ENCODE peak calls at places on chromosomes 2 and 18, in four cellular contexts. One of them, this sample, is unnamed.

GRCh38 chr2:26561376-26561775 is 79.8 kb downstream of the CIB4 start:
- DNase-seq in HCT116: no peak
- DNase-seq in HepG2: no peak
- DNase-seq in K562: no peak
- DNase-seq in this sample: no peak

GRCh38 chr2:26000561-26001211 is 18.4 kb upstream of the KIF3C start:
- DNase-seq in K562: no peak
- DNase-seq in HCT116: no peak
- DNase-seq in HepG2: peak
- DNase-seq in this sample: no peak

GRCh38 chr2:191150451-191151314 is at the start of gene STAT4:
- DNase-seq in HepG2: no peak
- DNase-seq in HCT116: peak
- DNase-seq in K562: no peak
- DNase-seq in this sample: no peak

GRCh38 chr18:74806073-74806472 is 208.4 kb downstream of the ZNF407 start:
- DNase-seq in K562: peak
- DNase-seq in HepG2: no peak
- DNase-seq in HCT116: peak
- DNase-seq in this sample: no peak

GRCh38 chr2:153519260-153519875 is 40.8 kb upstream of the RPRM start:
- DNase-seq in HepG2: peak
- DNase-seq in HCT116: peak
- DNase-seq in K562: peak
- DNase-seq in this sample: no peak

GRCh38 chr2:71548589-71549485 is 95.5 kb downstream of the DYSF start:
- DNase-seq in HCT116: peak
- DNase-seq in K562: peak
- DNase-seq in HepG2: peak
- DNase-seq in this sample: peak

GRCh38 chr2:145408980-145409379 is 889.1 kb upstream of the ZEB2 start:
- DNase-seq in HCT116: no peak
- DNase-seq in HepG2: no peak
- DNase-seq in K562: no peak
- DNase-seq in this sample: no peak

GRCh38 chr18:2878656-2879330 is 32.0 kb downstream of the EMILIN2 start:
- DNase-seq in HepG2: no peak
- DNase-seq in HCT116: no peak
- DNase-seq in K562: no peak
- DNase-seq in this sample: no peak

GRCh38 chr2:98374958-98375570 is 28.8 kb downstream of the CNGA3 start:
- DNase-seq in HCT116: no peak
- DNase-seq in HepG2: no peak
- DNase-seq in K562: no peak
- DNase-seq in this sample: no peak

GRCh38 chr2:227206406-227206805 is 42.0 kb downstream of the COL4A3 start:
- DNase-seq in HCT116: no peak
- DNase-seq in HepG2: no peak
- DNase-seq in K562: no peak
- DNase-seq in this sample: no peak

GRCh38 chr18:26436176-26437031 is 111.9 kb downstream of the KCTD1 start:
- DNase-seq in HepG2: peak
- DNase-seq in K562: no peak
- DNase-seq in HCT116: peak
- DNase-seq in this sample: peak

GRCh38 chr2:61419129-61419528 is 51.8 kb downstream of the USP34 start:
- DNase-seq in HepG2: no peak
- DNase-seq in K562: no peak
- DNase-seq in HCT116: no peak
- DNase-seq in this sample: no peak

GRCh38 chr2:187951470-187952218 is 340.0 kb upstream of the GULP1 start:
- DNase-seq in HCT116: no peak
- DNase-seq in HepG2: no peak
- DNase-seq in K562: no peak
- DNase-seq in this sample: no peak

GRCh38 chr2:158544998-158545397 is 88.2 kb downstream of the PKP4 start:
- DNase-seq in HepG2: no peak
- DNase-seq in K562: no peak
- DNase-seq in HCT116: no peak
- DNase-seq in this sample: no peak

GRCh38 chr2:239853121-239853520 is 172.0 kb downstream of the NDUFA10 start:
- DNase-seq in K562: no peak
- DNase-seq in HepG2: no peak
- DNase-seq in HCT116: no peak
- DNase-seq in this sample: no peak

GRCh38 chr2:123993728-123994323 is 31.3 kb upstream of the CNTNAP5 start:
- DNase-seq in HepG2: peak
- DNase-seq in HCT116: no peak
- DNase-seq in K562: peak
- DNase-seq in this sample: peak

GRCh38 chr2:62215306-62216064 is 19.6 kb downstream of the B3GNT2 start:
- DNase-seq in HepG2: no peak
- DNase-seq in K562: peak
- DNase-seq in HCT116: no peak
- DNase-seq in this sample: no peak

GRCh38 chr2:197107291-197108269 is 181.1 kb upstream of the PGAP1 start:
- DNase-seq in K562: no peak
- DNase-seq in HCT116: no peak
- DNase-seq in HepG2: no peak
- DNase-seq in this sample: no peak

GRCh38 chr2:28664120-28664842 is 87.3 kb upstream of the PPP1CB start:
- DNase-seq in K562: no peak
- DNase-seq in HCT116: no peak
- DNase-seq in HepG2: peak
- DNase-seq in this sample: no peak

GRCh38 chr2:1979101-1979500 is 234.8 kb upstream of the PXDN start:
- DNase-seq in HepG2: no peak
- DNase-seq in HCT116: no peak
- DNase-seq in K562: no peak
- DNase-seq in this sample: no peak

GRCh38 chr18:25853716-25854465 is 236.5 kb downstream of the SS18 start:
- DNase-seq in HCT116: no peak
- DNase-seq in HepG2: no peak
- DNase-seq in K562: no peak
- DNase-seq in this sample: no peak

GRCh38 chr18:37778417-37779165 is 213.0 kb upstream of the CELF4 start:
- DNase-seq in HCT116: peak
- DNase-seq in HepG2: peak
- DNase-seq in K562: peak
- DNase-seq in this sample: peak

GRCh38 chr2:209772316-209772715 is 684 bp downstream of the UNC80 start:
- DNase-seq in HCT116: no peak
- DNase-seq in HepG2: no peak
- DNase-seq in K562: no peak
- DNase-seq in this sample: no peak

GRCh38 chr2:44130441-44130840 is 38.2 kb upstream of the PPM1B start:
- DNase-seq in HCT116: no peak
- DNase-seq in K562: peak
- DNase-seq in HepG2: no peak
- DNase-seq in this sample: no peak

GRCh38 chr2:212254331-212254730 is 284.3 kb downstream of the ERBB4 start:
- DNase-seq in HepG2: no peak
- DNase-seq in HCT116: no peak
- DNase-seq in K562: no peak
- DNase-seq in this sample: no peak

GRCh38 chr2:182435754-182436153 is 8.9 kb upstream of the PDE1A start:
- DNase-seq in HCT116: no peak
- DNase-seq in K562: no peak
- DNase-seq in HepG2: no peak
- DNase-seq in this sample: no peak

GRCh38 chr18:9617006-9617542 is 2.7 kb upstream of the PPP4R1 start:
- DNase-seq in HepG2: no peak
- DNase-seq in HCT116: no peak
- DNase-seq in K562: no peak
- DNase-seq in this sample: no peak

GRCh38 chr2:162826901-162827300 is 11.7 kb downstream of the KCNH7 start:
- DNase-seq in HepG2: no peak
- DNase-seq in HCT116: no peak
- DNase-seq in K562: no peak
- DNase-seq in this sample: no peak

DNA sequence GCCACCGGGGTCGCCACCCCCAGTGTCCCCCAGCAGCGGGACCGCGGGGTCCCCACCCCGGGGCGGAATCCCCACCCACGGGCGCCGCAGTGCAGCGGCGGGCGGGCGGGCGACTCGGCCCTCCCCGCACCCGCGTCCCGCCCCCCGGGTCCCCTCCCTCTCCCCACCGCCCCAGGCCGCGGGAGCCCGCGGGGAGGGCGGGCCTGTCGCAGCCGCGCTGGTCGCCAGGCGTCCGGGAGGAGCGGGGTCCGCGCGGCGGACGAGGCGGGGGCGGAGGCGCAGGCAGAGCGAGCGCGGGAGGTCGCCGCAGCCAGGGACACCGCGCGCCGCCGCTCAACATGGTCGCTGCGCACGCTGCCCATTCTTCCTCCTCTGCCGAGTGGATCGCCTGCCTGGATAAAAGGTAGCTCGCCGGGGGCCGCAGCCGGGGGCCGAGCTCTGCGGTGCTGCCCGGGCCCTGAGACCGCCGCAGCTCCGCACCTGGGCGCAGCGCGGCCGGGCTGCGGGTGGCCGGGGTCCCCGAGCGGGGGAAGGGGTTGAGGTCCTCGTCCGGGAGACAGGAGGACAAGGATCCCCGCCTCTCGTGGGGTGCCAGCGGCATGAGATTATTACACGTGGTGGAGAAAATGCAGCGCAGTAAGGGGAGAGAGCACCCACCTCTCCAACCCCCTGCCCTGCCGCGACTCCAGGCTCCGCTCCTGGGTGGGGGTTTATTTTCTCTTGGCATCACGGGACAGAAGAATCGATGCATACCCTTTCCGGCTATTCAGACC is at the start of gene RAPGEF4:
- DNase-seq in K562: peak
- DNase-seq in HepG2: no peak
- DNase-seq in HCT116: no peak
- DNase-seq in this sample: no peak
- TF ChIP-seq SIN3A in K562: no peak
- TF ChIP-seq SIN3A in HepG2: no peak
- TF ChIP-seq SIN3A in HCT116: no peak
- TF ChIP-seq SIN3A in this sample: no peak

GRCh38 chr2:42359894-42360483 is 1.0 kb downstream of the COX7A2L start:
- DNase-seq in HepG2: no peak
- DNase-seq in HCT116: no peak
- DNase-seq in K562: peak
- DNase-seq in this sample: no peak
- TF ChIP-seq REST in HepG2: no peak
- TF ChIP-seq REST in HCT116: no peak
- TF ChIP-seq REST in K562: no peak
- TF ChIP-seq REST in this sample: no peak

GRCh38 chr2:19733951-19734425 is 167.8 kb downstream of the TTC32 start:
- DNase-seq in HCT116: no peak
- DNase-seq in HepG2: no peak
- DNase-seq in K562: no peak
- DNase-seq in this sample: no peak
- TF ChIP-seq TCF7L2 in HCT116: no peak
- TF ChIP-seq TCF7L2 in HepG2: no peak
- TF ChIP-seq TCF7L2 in K562: no peak
- TF ChIP-seq TCF7L2 in this sample: no peak

GRCh38 chr18:12027480-12027879 is 46.2 kb downstream of the IMPA2 start:
- DNase-seq in HCT116: no peak
- DNase-seq in K562: no peak
- DNase-seq in HepG2: no peak
- DNase-seq in this sample: no peak
- TF ChIP-seq SIN3A in HCT116: no peak
- TF ChIP-seq SIN3A in K562: no peak
- TF ChIP-seq SIN3A in HepG2: no peak
- TF ChIP-seq SIN3A in this sample: no peak

GRCh38 chr2:218029366-218030360 is 26.9 kb upstream of the TNS1 start:
- DNase-seq in K562: no peak
- DNase-seq in HepG2: no peak
- DNase-seq in HCT116: no peak
- DNase-seq in this sample: no peak
- TF ChIP-seq REST in K562: no peak
- TF ChIP-seq REST in HepG2: no peak
- TF ChIP-seq REST in HCT116: no peak
- TF ChIP-seq REST in this sample: no peak

GRCh38 chr2:31696068-31696467 is 115.3 kb upstream of the SRD5A2 start:
- DNase-seq in HepG2: no peak
- DNase-seq in K562: no peak
- DNase-seq in HCT116: no peak
- DNase-seq in this sample: no peak

GRCh38 chr2:31693882-31694281 is 113.1 kb upstream of the SRD5A2 start:
- DNase-seq in K562: no peak
- DNase-seq in HCT116: peak
- DNase-seq in HepG2: no peak
- DNase-seq in this sample: no peak

DNA sequence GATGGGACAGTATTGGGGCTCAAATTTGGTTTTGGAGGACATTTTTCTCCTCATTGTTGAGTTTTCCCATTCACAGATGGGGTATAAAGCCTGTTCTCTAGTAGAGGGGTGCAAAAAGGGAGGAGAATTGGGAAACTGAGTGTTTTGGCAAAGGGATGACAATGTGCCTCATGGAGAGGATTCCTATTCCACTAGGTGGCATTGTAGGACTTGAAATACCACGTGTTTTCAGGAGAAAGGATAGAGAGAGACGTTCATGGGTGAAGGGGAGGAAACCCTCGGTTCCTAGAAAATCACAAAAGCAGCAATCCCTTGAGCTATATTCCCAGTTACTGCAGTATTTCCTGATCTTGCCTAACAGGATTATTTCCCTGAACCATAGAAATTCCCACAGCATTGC is 113.7 kb upstream of the SRD5A2 start:
- DNase-seq in HCT116: peak
- DNase-seq in K562: peak
- DNase-seq in HepG2: peak
- DNase-seq in this sample: no peak
- TF ChIP-seq TCF7L2 in HCT116: no peak
- TF ChIP-seq TCF7L2 in K562: no peak
- TF ChIP-seq TCF7L2 in HepG2: no peak
- TF ChIP-seq TCF7L2 in this sample: no peak

GRCh38 chr2:219058541-219059374 is 2.0 kb downstream of the IHH start:
- DNase-seq in K562: peak
- DNase-seq in HCT116: no peak
- DNase-seq in HepG2: peak
- DNase-seq in this sample: no peak

GRCh38 chr2:219059375-219059724 is 1.4 kb downstream of the IHH start:
- DNase-seq in HCT116: no peak
- DNase-seq in HepG2: no peak
- DNase-seq in K562: no peak
- DNase-seq in this sample: no peak

GRCh38 chr2:219056176-219056895 is 4.4 kb downstream of the IHH start:
- DNase-seq in K562: no peak
- DNase-seq in HepG2: no peak
- DNase-seq in HCT116: no peak
- DNase-seq in this sample: no peak

GRCh38 chr2:219056896-219057708 is 3.6 kb downstream of the IHH start:
- DNase-seq in K562: no peak
- DNase-seq in HCT116: no peak
- DNase-seq in HepG2: no peak
- DNase-seq in this sample: no peak

GRCh38 chr2:219057709-219058540 is 2.8 kb downstream of the IHH start:
- DNase-seq in HCT116: peak
- DNase-seq in K562: peak
- DNase-seq in HepG2: peak
- DNase-seq in this sample: no peak
- TF ChIP-seq SIN3A in HCT116: no peak
- TF ChIP-seq SIN3A in K562: no peak
- TF ChIP-seq SIN3A in HepG2: no peak
- TF ChIP-seq SIN3A in this sample: no peak

GRCh38 chr2:37523861-37524362 is 147.5 kb downstream of the CDC42EP3 start:
- DNase-seq in K562: no peak
- DNase-seq in HCT116: no peak
- DNase-seq in HepG2: no peak
- DNase-seq in this sample: no peak
- TF ChIP-seq REST in K562: no peak
- TF ChIP-seq REST in HCT116: no peak
- TF ChIP-seq REST in HepG2: no peak
- TF ChIP-seq REST in this sample: no peak